ENCODE peak calls at places on chromosome 1, in seven cellular contexts. D is stimulated activated CD8-positive, alpha-beta memory T cell treated with anti-CD3 and anti-CD28 coated beads, Interleukin-7, amount 100 ng/mL, for 1 hour; M is psoas muscle; O is EL; Q is T-helper 9 cell; Z is MG63; G is substantia nigra. T is an unnamed sample.

GRCh38 chr1:46717654-46718053 is 1.3 kb downstream of the EFCAB14 start:
- DNase-seq in D (no peak), M (no peak), O (no peak), Q (no peak), Z (no peak), G (no peak), T (no peak)

GRCh38 chr1:87274851-87275250 is 53.8 kb upstream of the LMO4 start:
- DNase-seq in D (no peak), M (no peak), O (no peak), Q (no peak), Z (no peak), G (no peak), T (no peak)

GRCh38 chr1:224170748-224171478 is 12.1 kb upstream of the DEGS1 start:
- DNase-seq in D (no peak), M (no peak), O (peak; percentile 16), Q (peak; percentile 27), Z (no peak), G (no peak), T (peak; percentile 15)

GRCh38 chr1:210446479-210446878 is 117.8 kb downstream of the HHAT start:
- DNase-seq in D (peak; percentile 54), M (no peak), O (peak; percentile 68), Q (peak; percentile 32), Z (no peak), G (no peak), T (no peak)

GRCh38 chr1:45974541-45975269 is 157.7 kb downstream of the PIK3R3 start:
- DNase-seq in D (no peak), M (no peak), O (peak; percentile 28), Q (no peak), Z (no peak), G (no peak), T (no peak)

GRCh38 chr1:229408458-229409037 is 25.3 kb downstream of the ACTA1 start:
- DNase-seq in D (no peak), M (peak; percentile 84), O (peak; percentile 70), Q (no peak), Z (no peak), G (no peak), T (peak; percentile 64)

GRCh38 chr1:84617349-84617748 is 43.1 kb upstream of the CTBS start:
- DNase-seq in D (no peak), M (no peak), O (no peak), Q (no peak), Z (no peak), G (no peak), T (no peak)

GRCh38 chr1:168469690-168470089 is 74.1 kb downstream of the XCL2 start:
- DNase-seq in D (no peak), M (peak; percentile 80), O (peak; percentile 98), Q (no peak), Z (peak; percentile 94), G (no peak), T (peak; percentile 93)

GRCh38 chr1:182080955-182081582 is 19.6 kb upstream of the ZNF648 start:
- DNase-seq in D (no peak), M (no peak), O (peak; percentile 31), Q (no peak), Z (no peak), G (no peak), T (peak; percentile 29)

GRCh38 chr1:190320952-190321351 is 156.7 kb downstream of the BRINP3 start:
- DNase-seq in D (no peak), M (no peak), O (no peak), Q (no peak), Z (peak; percentile 20), G (no peak), T (no peak)

GRCh38 chr1:236741757-236742156 is 53.3 kb upstream of the MTR start:
- DNase-seq in D (no peak), M (no peak), O (no peak), Q (no peak), Z (no peak), G (no peak), T (no peak)

T was measured in HFFc6.